ENCODE peak calls at places on chromosomes 11 and 22, in seven cellular contexts. F is AG04450, O is stomach, E is body of pancreas, D is K562, Z is IMR-90, N is left ventricle myocardium inferior. A is an unnamed sample.

GRCh38 chr11:65468874-65469333 is 29.9 kb upstream of the MALAT1 start:
- DNase-seq in F (no peak), Z (no peak), N (peak), O (peak), E (peak), D (peak), A (no peak)

GRCh38 chr11:47383106-47383505 is 4.8 kb upstream of the SPI1 start:
- DNase-seq in F (no peak), O (no peak), N (no peak), Z (no peak), D (no peak), E (no peak), A (no peak)

GRCh38 chr22:32745251-32745995 is 56.1 kb upstream of the TIMP3 start:
- DNase-seq in F (no peak), N (peak), E (peak), O (no peak), Z (peak), D (no peak), A (no peak)

GRCh38 chr11:100980156-100980555 is 149.5 kb downstream of the PGR start:
- DNase-seq in E (no peak), Z (peak), F (no peak), O (no peak), D (peak), N (no peak), A (no peak)

GRCh38 chr11:58927393-58928081 is 11.8 kb upstream of the GLYATL1 start:
- DNase-seq in O (peak), Z (peak), F (peak), D (no peak), N (no peak), E (peak), A (peak)

GRCh38 chr11:120173771-120174170 is 35.9 kb upstream of the TRIM29 start:
- DNase-seq in Z (no peak), D (no peak), E (no peak), N (no peak), F (no peak), O (no peak), A (no peak)

GRCh38 chr11:76368497-76368896 is 12.4 kb downstream of the THAP12 start:
- DNase-seq in D (no peak), Z (no peak), E (no peak), O (no peak), N (no peak), F (no peak), A (no peak)

GRCh38 chr22:26658671-26659478 is 1.5 kb downstream of the MIAT start:
- DNase-seq in E (no peak), F (peak), Z (peak), D (peak), O (peak), N (no peak), A (peak)

GRCh38 chr11:64339754-64340408 is at the start of gene CCDC88B:
- DNase-seq in O (peak), E (no peak), F (no peak), D (no peak), Z (no peak), N (peak), A (no peak)

GRCh38 chr11:11728371-11728770 is 106.6 kb upstream of the GALNT18 start:
- DNase-seq in O (no peak), D (no peak), Z (no peak), F (no peak), N (no peak), E (no peak), A (no peak)

GRCh38 chr11:107770546-107770945 is 58.7 kb upstream of the SLN start:
- DNase-seq in D (no peak), O (no peak), Z (peak), E (no peak), N (no peak), F (no peak), A (no peak)

GRCh38 chr11:32448232-32448631 is 12.9 kb upstream of the WT1 start:
- DNase-seq in D (peak), F (no peak), E (no peak), Z (no peak), N (no peak), O (peak), A (peak)

GRCh38 chr11:133500936-133501335 is 31.4 kb downstream of the OPCML start:
- DNase-seq in E (no peak), D (no peak), F (no peak), N (no peak), Z (no peak), O (no peak), A (no peak)

GRCh38 chr11:116870054-116870453 is 32.6 kb upstream of the APOA1 start:
- DNase-seq in E (no peak), O (no peak), F (no peak), D (no peak), N (no peak), Z (no peak), A (no peak)

GRCh38 chr11:103395612-103396011 is 286.4 kb downstream of the DYNC2H1 start:
- DNase-seq in Z (peak), O (no peak), E (no peak), F (no peak), D (no peak), N (no peak), A (no peak)

GRCh38 chr11:45362636-45363035 is 76.5 kb upstream of the SYT13 start:
- DNase-seq in O (no peak), F (no peak), Z (no peak), N (no peak), E (no peak), D (no peak), A (no peak)

GRCh38 chr11:28834877-28835276 is 726.7 kb downstream of the METTL15 start:
- DNase-seq in O (no peak), D (no peak), N (no peak), F (peak), E (no peak), Z (peak), A (no peak)

GRCh38 chr11:8283510-8284272 is 20.0 kb upstream of the LMO1 start:
- DNase-seq in Z (no peak), O (no peak), N (no peak), F (no peak), E (peak), D (no peak), A (peak)

GRCh38 chr11:12885717-12886226 is 123.3 kb upstream of the RASSF10 start:
- DNase-seq in N (no peak), D (no peak), F (no peak), O (no peak), Z (no peak), E (no peak), A (no peak)

GRCh38 chr11:84990141-84990540 is 637.0 kb downstream of the DLG2 start:
- DNase-seq in N (no peak), D (no peak), Z (no peak), E (no peak), F (no peak), O (no peak), A (no peak)

GRCh38 chr11:84993386-84993785 is 633.8 kb downstream of the DLG2 start:
- DNase-seq in N (no peak), O (no peak), F (no peak), D (no peak), Z (no peak), E (no peak), A (no peak)
- TF ChIP-seq CTCF in N (no peak), O (no peak), F (peak), D (no peak), Z (peak), E (no peak), A (peak)

GRCh38 chr11:113865873-113866272 is 9.5 kb downstream of the USP28 start:
- DNase-seq in O (no peak), E (no peak), N (no peak), D (no peak), F (no peak), Z (no peak), A (no peak)

GRCh38 chr11:113873241-113873626 is 2.1 kb downstream of the USP28 start:
- DNase-seq in D (no peak), Z (peak), E (no peak), N (peak), O (no peak), F (no peak), A (no peak)

GRCh38 chr11:113871331-113871730 is 4.0 kb downstream of the USP28 start:
- DNase-seq in Z (peak), E (no peak), F (no peak), O (no peak), N (no peak), D (no peak), A (no peak)

GRCh38 chr11:113864410-113864809 is 11.0 kb downstream of the USP28 start:
- DNase-seq in D (no peak), N (no peak), Z (no peak), F (no peak), E (no peak), O (no peak), A (no peak)

DNA sequence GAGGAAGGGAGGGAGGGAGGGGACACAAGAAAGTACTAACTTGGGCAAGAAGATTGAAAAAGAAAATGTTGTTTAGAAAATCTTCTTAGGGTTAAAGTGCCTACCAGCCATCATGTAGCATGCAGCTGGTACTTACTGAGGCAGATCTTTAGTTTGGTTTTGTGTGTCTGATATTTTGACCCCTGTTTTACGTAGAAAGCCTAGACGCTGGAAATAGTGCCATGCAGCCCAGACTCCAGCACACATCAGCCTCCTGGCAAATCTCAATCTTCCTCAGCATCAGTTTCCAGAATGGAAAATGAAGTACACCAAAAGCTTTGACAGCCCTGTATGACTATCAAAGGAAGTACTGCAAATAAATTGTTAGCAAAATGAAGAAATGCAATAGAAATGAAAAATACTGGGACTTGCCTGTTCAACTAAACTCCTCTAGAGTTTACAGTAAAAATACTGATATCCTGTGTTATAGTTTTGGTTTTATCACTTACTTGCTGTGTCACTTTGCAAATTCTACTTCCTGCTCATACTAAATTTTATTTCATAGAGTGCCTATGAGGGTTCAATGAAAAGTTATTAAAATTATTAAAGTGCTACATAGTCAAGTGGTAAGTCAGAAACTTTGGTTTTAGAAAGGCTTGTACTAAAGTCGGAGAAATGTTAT is 7.4 kb downstream of the USP28 start:
- DNase-seq in D (no peak), Z (no peak), O (no peak), E (no peak), N (no peak), F (no peak), A (no peak)
- TF ChIP-seq CTCF in D (no peak), Z (no peak), O (no peak), E (no peak), N (no peak), F (no peak), A (no peak)

DNA sequence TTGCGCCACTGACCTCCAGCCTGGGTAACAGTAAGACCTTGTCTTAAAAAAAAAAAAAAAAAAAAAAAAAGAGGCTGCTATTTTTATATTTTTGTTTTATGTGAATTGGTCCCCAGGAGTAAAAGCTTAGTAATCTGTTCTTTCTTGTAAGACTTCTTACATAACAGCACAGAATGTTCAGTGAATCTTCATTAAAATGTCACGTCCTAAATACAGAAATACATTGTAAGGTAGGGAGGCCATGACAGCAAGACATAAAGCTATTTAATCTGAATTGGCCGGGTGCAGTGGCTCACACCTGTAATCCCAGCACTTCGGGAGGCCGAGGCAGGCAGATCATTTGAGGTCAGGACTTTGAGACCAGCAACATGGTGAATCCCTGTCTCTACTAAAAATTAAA is 64.2 kb downstream of the BID start:
- DNase-seq in O (no peak), Z (no peak), D (no peak), N (no peak), F (no peak), E (no peak), A (no peak)
- TF ChIP-seq CTCF in O (no peak), Z (no peak), D (no peak), N (no peak), F (no peak), E (no peak), A (no peak)

GRCh38 chr22:25027959-25028840 is 75.7 kb downstream of the KIAA1671 start:
- DNase-seq in F (no peak), N (peak), O (no peak), D (peak), Z (no peak), E (no peak), A (peak)
- TF ChIP-seq CTCF in F (no peak), N (peak), O (no peak), D (peak), Z (no peak), E (no peak), A (peak)

DNA sequence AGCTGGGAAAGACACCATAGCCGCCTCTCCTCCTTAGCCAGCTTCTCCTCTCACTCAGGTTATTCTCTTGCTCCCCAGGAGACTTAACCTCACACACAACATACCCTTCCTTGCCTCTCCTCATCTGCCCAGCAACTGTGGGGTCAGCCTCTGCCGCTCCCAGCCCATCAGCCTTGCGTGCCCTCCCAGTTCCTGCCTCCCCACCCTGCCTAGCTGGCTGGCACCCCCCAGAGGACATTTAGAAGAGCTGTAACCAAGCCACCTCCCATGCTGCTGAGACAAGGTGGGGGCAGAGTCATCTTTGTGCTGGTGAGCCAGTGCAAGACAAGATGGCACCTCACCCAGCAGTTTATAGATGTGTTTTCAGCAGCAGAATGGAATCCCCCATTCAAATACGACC is 38.2 kb downstream of the TOM1 start:
- DNase-seq in E (no peak), O (no peak), D (no peak), N (no peak), F (no peak), Z (no peak), A (no peak)
- TF ChIP-seq CTCF in E (no peak), O (no peak), D (peak), N (no peak), F (no peak), Z (no peak), A (no peak)

DNA sequence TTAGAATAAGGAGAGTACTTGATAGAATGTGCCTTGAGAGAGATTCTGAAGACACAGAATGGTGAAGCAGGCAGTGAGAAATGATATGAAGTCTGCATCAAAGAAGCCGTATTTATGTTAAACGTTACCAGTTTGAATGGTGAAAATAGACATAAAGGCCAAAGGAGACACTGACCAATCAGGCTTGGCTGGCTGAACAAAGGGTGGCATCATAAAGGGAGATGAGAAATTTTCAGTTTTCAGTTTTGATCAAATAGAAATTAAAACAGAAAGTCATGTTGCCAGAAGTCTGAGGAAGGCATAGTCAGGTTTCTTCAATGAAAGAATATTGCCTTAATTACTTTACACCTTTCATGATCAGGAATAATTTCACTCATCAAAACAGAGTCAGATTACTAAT is 6.6 kb downstream of the OR51F1 start:
- DNase-seq in Z (no peak), N (no peak), O (no peak), F (no peak), D (no peak), E (no peak), A (no peak)
- TF ChIP-seq CTCF in Z (no peak), N (no peak), O (no peak), F (no peak), D (no peak), E (no peak), A (no peak)

GRCh38 chr22:19970479-19971275 is 29.1 kb upstream of the TXNRD2 start:
- DNase-seq in E (peak), D (peak), F (no peak), N (peak), O (peak), Z (peak), A (peak)
- TF ChIP-seq CTCF in E (peak), D (peak), F (peak), N (peak), O (peak), Z (peak), A (peak)

GRCh38 chr11:35404397-35404775 is 15.0 kb downstream of the SLC1A2 start:
- DNase-seq in O (peak), E (peak), D (peak), N (no peak), Z (peak), F (no peak), A (peak)
- TF ChIP-seq CTCF in O (peak), E (peak), D (peak), N (peak), Z (peak), F (peak), A (peak)

DNA sequence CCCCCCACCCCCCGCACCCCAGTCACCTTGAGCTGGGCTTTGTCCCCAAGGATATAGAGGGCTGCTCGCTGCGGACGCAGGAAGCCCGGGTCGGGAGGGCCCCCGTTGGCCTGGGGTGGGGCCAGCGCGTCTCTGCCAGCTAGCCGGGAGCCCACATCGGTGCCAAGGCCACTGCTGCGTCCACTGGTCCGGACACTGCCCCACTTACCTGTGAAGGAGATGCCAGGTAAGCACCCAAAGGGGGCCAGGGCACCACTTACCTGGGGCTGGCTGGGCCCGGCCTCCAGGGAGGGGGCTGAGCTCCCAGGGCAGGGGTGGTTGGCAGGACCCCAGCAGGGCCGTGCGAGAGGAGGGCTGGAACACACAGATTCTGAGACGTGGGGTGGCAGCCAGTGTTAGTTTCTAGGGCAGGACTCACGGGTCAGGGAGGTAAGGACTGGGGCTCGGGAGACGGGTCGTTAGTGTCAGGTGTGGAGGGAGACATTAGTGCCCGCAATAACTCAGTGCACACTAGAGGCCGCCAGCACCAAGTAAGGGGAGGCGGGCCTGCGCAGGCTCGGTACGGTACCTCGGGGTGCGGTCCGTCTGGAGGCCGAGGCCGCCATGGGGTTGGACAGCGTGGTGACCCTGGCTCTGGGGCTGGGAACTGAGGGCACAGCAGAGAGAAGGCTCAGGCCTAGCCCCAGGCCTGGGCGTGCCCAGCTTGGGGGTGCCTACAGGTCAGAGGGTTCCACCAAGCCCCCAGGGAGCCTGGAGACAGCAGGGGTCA is 18.2 kb downstream of the SBF1 start:
- DNase-seq in O (no peak), Z (no peak), F (no peak), D (peak), E (no peak), N (no peak), A (no peak)
- TF ChIP-seq CTCF in O (no peak), Z (peak), F (peak), D (peak), E (no peak), N (no peak), A (peak)

A was measured in neural crest cell.